ENCODE peak calls at places on chromosomes 11 and 22, in nine cellular contexts. U is heart left ventricle, J is adrenal gland, M is prostate gland, X is uterus, K is ovary, Z is Peyer's patch, F is sigmoid colon, O is body of pancreas. G is an unnamed sample.

GRCh38 chr11:65793144-65793581 is 6.3 kb downstream of the OVOL1 start:
- DNase-seq in U (no peak), J (no peak), M (peak; percentile 92), X (no peak), K (no peak), Z (peak; percentile 87), F (no peak), O (peak; percentile 97), G (peak; percentile 67)

GRCh38 chr11:124865902-124866851 is 945 bp downstream of the ROBO3 start:
- DNase-seq in U (peak; percentile 31), J (peak; percentile 43), M (no peak), X (no peak), K (peak; percentile 58), Z (peak; percentile 74), F (peak; percentile 66), O (peak; percentile 59), G (no peak)

GRCh38 chr11:47797633-47798032 is 30.5 kb upstream of the FNBP4 start:
- DNase-seq in U (no peak), J (no peak), M (no peak), X (no peak), K (no peak), Z (no peak), F (no peak), O (no peak), G (no peak)

GRCh38 chr11:74721479-74721835 is 9.8 kb downstream of the CHRDL2 start:
- DNase-seq in U (no peak), J (no peak), M (no peak), X (no peak), K (no peak), Z (no peak), F (no peak), O (no peak), G (no peak)

GRCh38 chr11:65419460-65419772 is 3.2 kb upstream of the NEAT1 start:
- DNase-seq in U (peak; percentile 38), J (peak; percentile 65), M (no peak), X (peak; percentile 48), K (peak; percentile 61), Z (no peak), F (peak; percentile 77), O (no peak), G (no peak)

GRCh38 chr11:79113099-79113498 is 327.7 kb downstream of the TENM4 start:
- DNase-seq in U (no peak), J (no peak), M (no peak), X (no peak), K (peak; percentile 70), Z (no peak), F (no peak), O (no peak), G (peak; percentile 28)

GRCh38 chr11:13965337-13965736 is 2.8 kb downstream of the SPON1 start:
- DNase-seq in U (no peak), J (no peak), M (no peak), X (no peak), K (no peak), Z (peak; percentile 69), F (no peak), O (no peak), G (no peak)

GRCh38 chr22:23306926-23307325 is 126.6 kb downstream of the BCR start:
- DNase-seq in U (no peak), J (peak; percentile 18), M (no peak), X (peak; percentile 8), K (no peak), Z (no peak), F (no peak), O (no peak), G (no peak)

GRCh38 chr22:29129644-29130201 is 56.9 kb downstream of the KREMEN1 start:
- DNase-seq in U (peak; percentile 53), J (no peak), M (no peak), X (no peak), K (no peak), Z (no peak), F (peak; percentile 33), O (no peak), G (peak; percentile 70)

GRCh38 chr11:69869311-69869939 is 50.2 kb upstream of the FGF3 start:
- DNase-seq in U (no peak), J (no peak), M (no peak), X (no peak), K (no peak), Z (peak; percentile 33), F (peak; percentile 53), O (no peak), G (no peak)

GRCh38 chr11:35418847-35419712 is at the start of gene SLC1A2:
- DNase-seq in U (peak; percentile 32), J (no peak), M (no peak), X (peak; percentile 18), K (no peak), Z (no peak), F (no peak), O (peak; percentile 29), G (no peak)

GRCh38 chr22:33807465-33807864 is 112.8 kb downstream of the LARGE1 start:
- DNase-seq in U (no peak), J (no peak), M (no peak), X (no peak), K (no peak), Z (no peak), F (no peak), O (no peak), G (no peak)

GRCh38 chr22:37862570-37863325 is 13.5 kb downstream of the EIF3L start:
- DNase-seq in U (no peak), J (no peak), M (no peak), X (no peak), K (no peak), Z (no peak), F (no peak), O (peak; percentile 24), G (no peak)

GRCh38 chr11:100592619-100593309 is 94.3 kb upstream of the ARHGAP42 start:
- DNase-seq in U (no peak), J (no peak), M (no peak), X (no peak), K (no peak), Z (no peak), F (no peak), O (no peak), G (no peak)

GRCh38 chr11:62295504-62295903 is 3.4 kb downstream of the SCGB1D4 start:
- DNase-seq in U (no peak), J (no peak), M (peak; percentile 13), X (no peak), K (no peak), Z (no peak), F (no peak), O (peak; percentile 17), G (no peak)

DNA sequence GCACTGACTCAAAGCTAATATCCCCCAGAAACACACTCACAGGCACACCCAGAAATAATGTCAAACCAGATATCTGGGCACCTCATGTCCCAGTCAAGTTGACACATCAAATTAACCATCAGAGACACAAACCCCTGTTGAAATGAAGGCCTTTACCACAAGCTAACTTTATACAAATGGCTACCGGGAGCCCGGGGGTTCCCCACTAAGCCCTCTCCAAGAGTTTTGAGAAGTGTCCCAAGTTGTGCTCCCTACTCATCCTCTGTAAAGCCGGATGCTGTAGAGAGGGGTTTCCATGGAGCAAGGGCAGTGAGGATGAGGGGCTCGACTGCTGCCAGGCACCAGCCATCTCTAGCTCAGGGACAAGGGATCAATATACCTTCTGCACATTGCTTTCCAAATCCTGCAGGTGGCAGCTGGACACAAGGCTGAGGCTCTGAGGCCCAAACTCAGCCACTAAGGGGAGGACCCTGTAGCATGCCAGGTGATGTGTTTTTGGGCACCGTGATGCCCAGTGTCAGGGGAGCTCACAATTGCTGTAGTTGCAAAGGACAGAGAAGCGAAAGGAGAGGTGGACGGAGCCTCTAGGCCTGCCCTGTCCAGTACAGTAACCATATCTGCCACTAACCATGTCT is 145.7 kb downstream of the TTC17 start:
- DNase-seq in U (no peak), J (peak; percentile 51), M (no peak), X (no peak), K (peak; percentile 61), Z (no peak), F (no peak), O (peak; percentile 23), G (no peak)
- TF ChIP-seq CTCF in U (peak; percentile 24), J (peak; percentile 16), M (no peak), X (peak; percentile 49), K (peak; percentile 62), Z (peak; percentile 67), F (no peak), O (peak; percentile 37), G (no peak)

DNA sequence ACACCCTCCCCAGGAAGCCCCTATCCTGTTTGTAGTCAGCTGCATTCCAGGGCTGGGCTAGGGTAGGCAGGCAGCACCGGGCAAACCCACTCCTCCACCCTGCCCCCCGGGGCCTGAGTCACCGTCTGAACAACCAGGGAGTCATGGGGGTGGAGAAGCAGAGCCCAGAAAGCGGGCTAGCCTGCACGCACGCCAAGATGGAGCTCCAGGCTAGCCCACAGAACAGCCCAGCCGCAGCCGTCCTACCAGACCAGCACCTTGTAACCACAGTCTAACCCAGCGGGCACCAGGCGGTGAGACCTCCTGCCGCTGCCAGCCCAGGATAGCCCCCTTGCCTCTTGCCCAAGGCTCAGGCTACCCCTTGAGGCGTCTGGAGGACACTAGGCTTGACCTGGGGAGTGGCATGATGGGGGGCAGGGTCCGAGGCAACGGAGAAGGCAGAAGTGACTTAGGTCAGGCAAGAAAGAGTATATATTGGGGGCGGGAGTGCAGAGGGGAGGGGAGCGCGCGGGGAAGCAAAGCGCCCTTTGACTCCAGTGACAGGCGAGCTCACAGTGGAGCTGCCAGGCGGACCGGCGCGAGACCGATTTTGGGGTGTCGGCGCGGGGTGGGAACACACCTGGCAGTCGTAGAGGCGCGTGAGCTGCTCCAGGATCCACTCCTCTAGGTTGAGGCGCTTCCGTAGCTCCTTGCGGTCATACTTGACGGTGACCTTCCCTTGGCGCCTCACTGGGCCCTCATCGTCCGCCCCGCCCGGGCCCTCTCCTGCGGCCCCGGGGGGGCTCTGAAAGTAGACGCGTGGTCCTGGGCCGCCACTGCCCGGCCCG is 733 bp downstream of the PPP1R14B start:
- DNase-seq in U (peak; percentile 94), J (peak; percentile 90), M (no peak), X (peak; percentile 75), K (peak; percentile 78), Z (peak; percentile 84), F (peak; percentile 86), O (peak; percentile 88), G (peak; percentile 90)
- TF ChIP-seq POLR2A in U (peak; percentile 11), J (peak; percentile 74), M (peak; percentile 38), X (no peak), K (no peak), Z (peak; percentile 71), F (no peak), O (peak; percentile 68), G (no peak)

GRCh38 chr22:35308480-35308945 is 8.8 kb downstream of the TOM1 start:
- DNase-seq in U (no peak), J (no peak), M (no peak), X (no peak), K (no peak), Z (no peak), F (no peak), O (no peak), G (no peak)
- TF ChIP-seq CTCF in U (no peak), J (no peak), M (no peak), X (no peak), K (no peak), Z (no peak), F (no peak), O (no peak), G (no peak)

DNA sequence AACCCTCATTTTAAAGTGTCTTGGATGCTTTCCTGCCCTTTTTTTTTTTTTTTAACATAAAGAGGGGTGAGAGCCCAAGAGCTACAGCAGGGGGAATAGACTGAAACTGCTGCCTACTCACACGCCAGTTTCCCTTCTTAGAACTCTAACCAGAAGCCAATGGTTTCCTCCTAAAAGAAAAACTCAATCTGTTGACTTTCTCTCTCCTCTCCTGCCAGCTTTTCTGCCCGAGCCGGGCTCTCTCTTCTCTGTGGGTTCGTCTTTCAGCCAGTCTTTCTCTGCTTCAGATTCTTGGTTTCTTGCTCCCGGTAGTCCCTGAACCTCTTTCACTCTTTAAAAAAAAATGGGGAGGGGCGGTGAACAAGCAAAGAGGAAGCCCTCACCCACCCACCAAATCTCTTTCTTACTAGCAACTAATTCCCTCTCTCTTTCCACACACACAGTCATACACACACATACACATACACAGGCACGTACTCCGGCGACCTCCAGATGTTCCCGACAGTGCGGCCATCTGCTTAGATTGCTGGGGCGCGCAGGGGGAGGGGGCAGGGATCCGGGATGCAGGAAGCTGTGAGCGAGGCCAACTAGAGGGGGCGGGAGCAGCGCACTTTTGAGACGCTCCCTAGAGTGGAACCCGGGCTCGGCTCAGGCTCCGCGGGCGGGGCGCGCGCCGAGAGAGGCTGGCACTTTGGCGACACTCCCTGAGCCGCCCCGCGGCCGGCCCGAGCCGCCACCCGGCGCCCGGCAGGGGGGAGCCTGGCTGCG is 446 bp upstream of the TSKU start:
- DNase-seq in U (peak; percentile 90), J (peak; percentile 88), M (peak; percentile 83), X (peak; percentile 91), K (peak; percentile 93), Z (peak; percentile 90), F (peak; percentile 95), O (peak; percentile 83), G (peak; percentile 96)
- TF ChIP-seq POLR2A in U (no peak), J (peak; percentile 12), M (no peak), X (no peak), K (peak; percentile 34), Z (peak; percentile 56), F (no peak), O (peak; percentile 42), G (no peak)